ENCODE peak calls at places on chromosomes 7 and 10, in seven cellular contexts. P is osteocyte, X is choroid plexus epithelial cell, C is NB4, O is A549, F is RWPE1, Y is HCT116. B is an unnamed sample.

GRCh38 chr10:49783645-49784044 is 21.5 kb upstream of the OGDHL start:
- DNase-seq in F (no peak), Y (no peak), P (no peak), C (peak), X (no peak), O (no peak), B (no peak)

GRCh38 chr7:129122751-129123516 is 21.6 kb upstream of the TSPAN33 start:
- DNase-seq in Y (no peak), C (peak), O (no peak), F (no peak), X (peak), P (no peak), B (no peak)

GRCh38 chr10:70657036-70657435 is 15.3 kb upstream of the ADAMTS14 start:
- DNase-seq in C (no peak), X (peak), O (no peak), Y (no peak), P (peak), F (no peak), B (no peak)

GRCh38 chr10:76902949-76903348 is 734.7 kb downstream of the KCNMA1 start:
- DNase-seq in X (peak), C (peak), P (no peak), F (peak), O (no peak), Y (peak), B (peak)

GRCh38 chr10:125638555-125638954 is 44.4 kb downstream of the TEX36 start:
- DNase-seq in P (no peak), X (no peak), C (no peak), Y (no peak), F (no peak), O (no peak), B (no peak)

GRCh38 chr7:15011289-15011688 is 108.7 kb upstream of the DGKB start:
- DNase-seq in P (no peak), F (no peak), Y (no peak), O (no peak), C (no peak), X (no peak), B (no peak)

GRCh38 chr10:24008164-24009066 is 200.5 kb upstream of the KIAA1217 start:
- DNase-seq in C (no peak), F (peak), O (no peak), Y (no peak), P (no peak), X (peak), B (peak)

GRCh38 chr7:139340808-139341057 is 404 bp upstream of the FMC1 start:
- DNase-seq in C (no peak), F (no peak), Y (no peak), O (no peak), X (no peak), P (peak), B (no peak)

GRCh38 chr7:92432299-92432946 is 14.9 kb upstream of the GATAD1 start:
- DNase-seq in C (no peak), X (no peak), Y (no peak), O (no peak), P (no peak), F (no peak), B (no peak)

GRCh38 chr10:3068968-3069737 is 1.8 kb downstream of the PFKP start:
- DNase-seq in F (no peak), O (no peak), X (no peak), Y (no peak), P (no peak), C (peak), B (peak)

GRCh38 chr7:134755422-134756022 is 23.9 kb upstream of the CALD1 start:
- DNase-seq in C (peak), F (no peak), P (peak), Y (no peak), X (peak), O (no peak), B (peak)

GRCh38 chr10:115050375-115050960 is 42.7 kb upstream of the ATRNL1 start:
- DNase-seq in P (no peak), F (no peak), Y (no peak), X (no peak), O (no peak), C (no peak), B (no peak)

GRCh38 chr10:115047705-115048104 is 45.5 kb upstream of the ATRNL1 start:
- DNase-seq in C (no peak), F (no peak), X (no peak), P (no peak), Y (no peak), O (no peak), B (no peak)

GRCh38 chr10:115051216-115051615 is 41.9 kb upstream of the ATRNL1 start:
- DNase-seq in O (no peak), Y (no peak), X (peak), P (no peak), F (no peak), C (no peak), B (no peak)

GRCh38 chr10:115049957-115050356 is 43.2 kb upstream of the ATRNL1 start:
- DNase-seq in C (no peak), P (no peak), X (peak), O (no peak), Y (no peak), F (no peak), B (no peak)

DNA sequence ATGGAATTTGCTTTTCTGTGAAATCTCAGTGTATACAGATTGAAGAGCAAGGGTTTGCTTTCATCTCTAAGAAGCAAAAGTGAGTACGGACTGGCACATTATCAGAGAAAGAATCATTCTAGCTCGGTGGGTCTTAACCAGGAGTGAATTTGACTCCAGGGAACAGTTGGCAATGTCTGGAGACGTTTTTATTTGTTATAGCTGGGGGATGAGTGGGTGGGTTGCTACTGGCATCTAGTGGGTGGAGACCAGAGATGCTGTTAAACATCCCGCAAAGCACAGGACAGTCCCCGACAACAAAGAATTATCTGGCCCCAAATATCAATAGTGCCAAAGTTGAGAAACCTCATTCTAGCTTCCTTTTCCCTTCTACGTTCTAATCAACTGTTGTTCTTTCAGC is 43.8 kb upstream of the ATRNL1 start:
- DNase-seq in X (no peak), C (no peak), F (no peak), P (no peak), O (no peak), Y (no peak), B (no peak)
- TF ChIP-seq CTCF in X (no peak), C (no peak), F (no peak), P (no peak), O (no peak), Y (no peak), B (no peak)

GRCh38 chr7:17971392-17971791 is 31.1 kb upstream of the SNX13 start:
- DNase-seq in F (peak), C (no peak), X (peak), O (no peak), P (no peak), Y (no peak), B (no peak)
- TF ChIP-seq CTCF in F (peak), C (no peak), X (peak), O (peak), P (peak), Y (no peak), B (no peak)

GRCh38 chr10:132325969-132326889 is 5.8 kb upstream of the LRRC27 start:
- DNase-seq in X (no peak), Y (no peak), F (no peak), C (no peak), P (no peak), O (no peak), B (no peak)

GRCh38 chr10:132319853-132320669 is 11.9 kb upstream of the LRRC27 start:
- DNase-seq in F (peak), Y (no peak), X (peak), O (peak), C (peak), P (no peak), B (no peak)

GRCh38 chr10:132321726-132322125 is 10.3 kb upstream of the LRRC27 start:
- DNase-seq in P (no peak), X (no peak), Y (no peak), C (no peak), F (no peak), O (no peak), B (no peak)

GRCh38 chr10:132320776-132321469 is 11.1 kb upstream of the LRRC27 start:
- DNase-seq in C (no peak), O (peak), Y (no peak), F (no peak), P (no peak), X (no peak), B (no peak)

DNA sequence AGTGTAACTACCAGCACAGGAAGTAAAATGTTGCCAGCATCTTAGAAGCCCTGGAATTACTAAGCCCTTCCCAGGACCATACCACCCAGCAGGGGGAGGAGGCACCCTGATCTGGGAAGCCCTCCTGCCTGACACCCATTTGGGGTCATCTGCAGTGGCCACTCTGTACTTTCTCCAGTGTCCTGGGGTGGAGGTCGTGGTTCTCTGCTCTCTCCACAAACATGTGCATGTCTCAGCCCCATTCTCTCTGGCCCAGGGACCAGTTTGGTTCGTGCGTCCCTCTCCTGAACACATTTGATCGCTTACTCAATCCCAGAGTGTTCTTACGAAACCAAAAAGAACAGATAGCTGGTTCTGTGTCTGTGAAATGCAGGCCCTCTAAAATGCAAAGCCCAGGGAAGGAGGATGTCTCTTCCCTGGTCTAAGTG is 9.4 kb upstream of the LRRC27 start:
- DNase-seq in Y (no peak), C (peak), F (peak), P (no peak), O (peak), X (peak), B (no peak)
- TF ChIP-seq CTCF in Y (no peak), C (peak), F (no peak), P (no peak), O (no peak), X (peak), B (no peak)

GRCh38 chr7:152103691-152104090 is 78.2 kb downstream of the GALNT11 start:
- DNase-seq in Y (no peak), C (no peak), O (no peak), P (no peak), X (peak), F (no peak), B (no peak)
- TF ChIP-seq CTCF in Y (no peak), C (no peak), O (no peak), P (no peak), X (no peak), F (no peak), B (no peak)

GRCh38 chr10:73786512-73786885 is 1.1 kb downstream of the ZSWIM8 start:
- DNase-seq in X (no peak), P (no peak), Y (no peak), C (no peak), F (no peak), O (peak), B (no peak)
- TF ChIP-seq CTCF in X (no peak), P (no peak), Y (no peak), C (peak), F (no peak), O (no peak), B (no peak)

GRCh38 chr10:132551093-132551807 is 13.7 kb downstream of the INPP5A start:
- DNase-seq in P (no peak), F (no peak), X (no peak), O (no peak), Y (no peak), C (peak), B (no peak)
- TF ChIP-seq CTCF in P (no peak), F (no peak), X (no peak), O (no peak), Y (no peak), C (peak), B (no peak)

DNA sequence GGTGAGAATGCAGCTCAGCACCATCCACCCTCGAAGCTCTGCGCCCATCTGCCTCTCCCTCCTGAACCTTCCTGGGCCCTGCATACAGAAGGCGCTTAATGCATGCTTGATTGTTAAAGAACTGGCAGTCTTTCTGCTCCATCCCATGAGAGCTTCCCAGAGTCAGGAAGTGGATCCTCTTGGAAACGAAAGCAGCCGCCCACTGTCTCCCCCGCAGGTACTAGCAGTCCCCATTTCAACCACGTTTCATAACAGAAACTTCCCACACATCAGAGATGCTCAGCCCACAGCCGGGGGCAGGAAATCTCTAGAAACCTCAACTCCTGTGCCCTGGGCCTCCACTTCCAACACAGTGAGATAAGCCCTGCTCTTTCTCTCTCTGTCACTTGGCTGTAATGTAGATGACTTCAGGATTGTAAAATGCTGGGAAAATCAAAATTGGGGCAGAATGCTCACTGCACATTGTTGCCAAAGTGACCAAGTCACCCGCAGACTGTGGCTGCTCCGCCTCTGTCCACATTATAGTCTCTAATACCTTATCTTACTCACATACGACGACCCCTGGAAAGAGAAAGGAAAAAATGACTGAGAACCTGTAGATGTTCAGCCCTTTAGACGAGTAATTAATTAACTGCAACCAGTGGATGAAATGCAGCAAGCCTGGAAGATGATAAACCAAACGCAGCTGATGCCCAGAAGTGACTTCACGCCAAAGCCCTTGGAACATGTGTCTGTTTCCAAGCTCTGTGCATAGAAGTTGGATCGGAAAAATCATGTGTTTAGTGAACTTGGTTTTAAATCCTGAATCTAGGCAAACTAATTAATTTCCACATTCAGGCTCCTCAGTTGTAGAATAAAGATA is 28.5 kb downstream of the GSDME start:
- DNase-seq in F (no peak), O (no peak), Y (no peak), C (no peak), X (no peak), P (peak), B (no peak)
- TF ChIP-seq CTCF in F (no peak), O (no peak), Y (no peak), C (no peak), X (no peak), P (no peak), B (no peak)

GRCh38 chr7:90747521-90747920 is 151.4 kb downstream of the CDK14 start:
- DNase-seq in C (no peak), F (no peak), Y (no peak), P (no peak), O (no peak), X (no peak), B (no peak)

GRCh38 chr7:90752051-90752450 is 155.9 kb downstream of the CDK14 start:
- DNase-seq in F (no peak), X (no peak), C (no peak), O (no peak), P (no peak), Y (no peak), B (no peak)

GRCh38 chr7:90749262-90749661 is 153.1 kb downstream of the CDK14 start:
- DNase-seq in C (no peak), Y (no peak), F (no peak), O (no peak), P (no peak), X (no peak), B (no peak)

GRCh38 chr7:90751595-90751994 is 155.5 kb downstream of the CDK14 start:
- DNase-seq in F (no peak), C (no peak), O (no peak), P (no peak), Y (no peak), X (no peak), B (no peak)

GRCh38 chr7:90749774-90750173 is 153.7 kb downstream of the CDK14 start:
- DNase-seq in X (peak), Y (no peak), F (no peak), O (no peak), C (peak), P (no peak), B (no peak)
- TF ChIP-seq CTCF in X (peak), Y (peak), F (no peak), O (no peak), C (peak), P (peak), B (no peak)

B was measured in nephron progenitor cell.